ENCODE peak calls at places on chromosomes 2 and 18, in seven cellular contexts. P is hepatocyte, N is OCI-LY7, V is MM.1S, W is PC-3, A is GM23338, B is HCT116. C is an unnamed sample.
A peak's percentile ranks its signal among the peaks of the same experiment; 100 is the strongest.

GRCh38 chr2:8794923-8795825 is 42.2 kb downstream of the KIDINS220 start:
- DNase-seq in P (no peak), N (no peak), V (no peak), W (no peak), A (no peak), B (no peak), C (peak; percentile 88)

GRCh38 chr2:98875081-98875728 is 60.8 kb downstream of the CRACDL start:
- DNase-seq in P (no peak), N (no peak), V (no peak), W (no peak), A (no peak), B (no peak), C (no peak)

GRCh38 chr2:71675296-71675695 is 221.9 kb downstream of the DYSF start:
- DNase-seq in P (no peak), N (peak; percentile 18), V (no peak), W (no peak), A (no peak), B (no peak), C (no peak)

GRCh38 chr2:199933466-199933865 is 21.8 kb downstream of the TYW5 start:
- DNase-seq in P (no peak), N (no peak), V (no peak), W (no peak), A (no peak), B (no peak), C (no peak)

GRCh38 chr2:17646838-17647701 is 106.5 kb downstream of the SMC6 start:
- DNase-seq in P (no peak), N (no peak), V (no peak), W (no peak), A (no peak), B (no peak), C (no peak)

GRCh38 chr2:233240897-233241296 is 10.6 kb upstream of the ATG16L1 start:
- DNase-seq in P (no peak), N (peak; percentile 77), V (peak; percentile 59), W (peak; percentile 67), A (no peak), B (no peak), C (no peak)

GRCh38 chr18:75045249-75045648 is 163.7 kb downstream of the PTGR3 start:
- DNase-seq in P (no peak), N (no peak), V (no peak), W (no peak), A (no peak), B (no peak), C (no peak)

GRCh38 chr2:230765611-230766300 is 53.1 kb downstream of the CAB39 start:
- DNase-seq in P (no peak), N (no peak), V (no peak), W (no peak), A (peak; percentile 35), B (no peak), C (no peak)

GRCh38 chr2:214127178-214127970 is 283.5 kb upstream of the VWC2L start:
- DNase-seq in P (no peak), N (no peak), V (no peak), W (peak; percentile 55), A (peak; percentile 90), B (no peak), C (peak; percentile 84)

GRCh38 chr18:421236-422155 is 79.0 kb downstream of the COLEC12 start:
- DNase-seq in P (no peak), N (no peak), V (no peak), W (peak; percentile 30), A (no peak), B (no peak), C (peak; percentile 78)

GRCh38 chr2:72011356-72011661 is 136.4 kb downstream of the CYP26B1 start:
- DNase-seq in P (no peak), N (no peak), V (no peak), W (no peak), A (no peak), B (no peak), C (no peak)

GRCh38 chr2:226985227-226985946 is 149.5 kb downstream of the RHBDD1 start:
- DNase-seq in P (peak; percentile 81), N (peak; percentile 79), V (peak; percentile 73), W (peak; percentile 75), A (peak; percentile 83), B (peak; percentile 56), C (peak; percentile 89)

GRCh38 chr18:27789406-27789805 is 387.5 kb downstream of the CDH2 start:
- DNase-seq in P (no peak), N (no peak), V (no peak), W (peak; percentile 87), A (no peak), B (no peak), C (no peak)

GRCh38 chr2:38113999-38114708 is 38.2 kb upstream of the CYP1B1 start:
- DNase-seq in P (no peak), N (no peak), V (no peak), W (no peak), A (no peak), B (no peak), C (peak; percentile 39)

GRCh38 chr2:129619471-129619870 is 360.0 kb upstream of the RAB6C start:
- DNase-seq in P (no peak), N (no peak), V (no peak), W (no peak), A (peak; percentile 63), B (no peak), C (no peak)

GRCh38 chr2:61988462-61989366 is 83.2 kb downstream of the COMMD1 start:
- DNase-seq in P (no peak), N (no peak), V (no peak), W (no peak), A (no peak), B (no peak), C (peak; percentile 16)

GRCh38 chr2:174328309-174329156 is 6.2 kb upstream of the SP9 start:
- DNase-seq in P (peak; percentile 29), N (no peak), V (no peak), W (no peak), A (peak; percentile 74), B (no peak), C (peak; percentile 55)

GRCh38 chr2:37711831-37712230 is 40.4 kb upstream of the CDC42EP3 start:
- DNase-seq in P (no peak), N (no peak), V (no peak), W (peak; percentile 36), A (no peak), B (no peak), C (peak; percentile 77)

GRCh38 chr2:211070547-211070946 is 514.1 kb downstream of the CPS1 start:
- DNase-seq in P (no peak), N (no peak), V (no peak), W (no peak), A (no peak), B (no peak), C (no peak)

GRCh38 chr2:74253937-74254336 is 55.5 kb downstream of the MTHFD2 start:
- DNase-seq in P (no peak), N (no peak), V (no peak), W (peak; percentile 7), A (no peak), B (no peak), C (peak; percentile 27)

GRCh38 chr18:13688191-13689136 is 37.9 kb downstream of the FAM210A start:
- DNase-seq in P (no peak), N (no peak), V (no peak), W (no peak), A (no peak), B (no peak), C (no peak)

GRCh38 chr2:203579131-203579643 is 44.1 kb upstream of the RAPH1 start:
- DNase-seq in P (peak; percentile 83), N (no peak), V (peak; percentile 93), W (peak; percentile 97), A (peak; percentile 41), B (peak; percentile 93), C (peak; percentile 91)

GRCh38 chr2:144084114-144084661 is 435.7 kb downstream of the ZEB2 start:
- DNase-seq in P (no peak), N (no peak), V (no peak), W (peak; percentile 82), A (no peak), B (no peak), C (peak; percentile 85)

GRCh38 chr18:8242306-8242705 is 366.9 kb upstream of the RAB12 start:
- DNase-seq in P (no peak), N (no peak), V (no peak), W (no peak), A (no peak), B (no peak), C (peak; percentile 6)

GRCh38 chr2:45984896-45985488 is 312.2 kb upstream of the EPAS1 start:
- DNase-seq in P (no peak), N (no peak), V (no peak), W (no peak), A (no peak), B (no peak), C (no peak)

GRCh38 chr2:178513876-178514275 is 33.6 kb downstream of the PLEKHA3 start:
- DNase-seq in P (no peak), N (no peak), V (no peak), W (peak; percentile 62), A (no peak), B (no peak), C (peak; percentile 53)

GRCh38 chr18:51164327-51165290 is 32.9 kb downstream of the MEX3C start:
- DNase-seq in P (no peak), N (peak; percentile 22), V (peak; percentile 93), W (no peak), A (peak; percentile 49), B (no peak), C (peak; percentile 3)

DNA sequence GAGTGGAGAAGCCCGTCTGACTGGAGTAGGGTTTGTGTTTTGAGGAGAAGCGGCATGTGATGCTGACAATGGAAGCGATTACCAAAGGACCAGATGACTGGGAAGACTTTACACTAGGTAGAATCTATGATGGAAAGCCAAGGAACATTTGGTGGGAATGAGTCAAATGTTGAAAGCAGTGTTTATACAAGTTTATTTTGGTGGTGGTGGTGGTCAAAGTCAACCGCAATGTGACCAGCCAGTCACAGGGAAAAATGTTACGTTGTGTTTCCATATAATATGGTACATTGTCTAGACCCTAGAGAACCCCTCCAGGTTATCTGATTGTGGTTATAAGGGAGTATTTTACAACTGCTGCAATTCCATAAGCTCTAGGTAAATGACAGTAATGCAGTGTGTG is 216.8 kb downstream of the PID1 start:
- DNase-seq in P (no peak), N (no peak), V (no peak), W (no peak), A (no peak), B (no peak), C (no peak)
- H3K9me2 ChIP-seq in P (no peaks in the 10 kb centered on the region), N (no peaks in the 10 kb centered on the region), V (no peaks in the 10 kb centered on the region), W (no peaks in the 10 kb centered on the region), A (no peaks in the 10 kb centered on the region), B (no peaks in the 10 kb centered on the region), C (no peaks in the 10 kb centered on the region)

DNA sequence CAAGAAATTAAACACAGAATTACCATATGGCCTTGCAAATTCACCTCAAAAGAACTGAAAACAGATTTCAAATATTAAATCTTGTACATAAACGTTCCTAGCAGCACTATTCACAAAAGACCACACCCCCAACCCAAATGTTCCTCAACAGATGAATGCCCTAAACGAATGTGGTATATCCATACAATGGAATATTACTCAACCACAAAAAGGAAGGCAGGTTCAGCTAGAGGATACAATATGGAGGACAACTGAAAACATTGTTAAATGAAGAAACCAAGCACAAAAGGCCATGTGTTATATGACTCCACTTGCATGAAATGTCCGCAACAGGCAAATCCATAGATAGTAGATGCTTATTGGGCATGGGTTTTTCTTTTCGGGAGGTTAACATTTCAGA is 61.7 kb downstream of the PPP4R1 start:
- DNase-seq in P (no peak), N (no peak), V (no peak), W (no peak), A (no peak), B (no peak), C (no peak)
- H3K9me2 ChIP-seq in P (no peaks in the 10 kb centered on the region), N (no peaks in the 10 kb centered on the region), V (no peaks in the 10 kb centered on the region), W (no peaks in the 10 kb centered on the region), A (no peaks in the 10 kb centered on the region), B (no peaks in the 10 kb centered on the region), C (no peaks in the 10 kb centered on the region)

GRCh38 chr18:59109375-59109774 is 30.3 kb upstream of the SEC11C start:
- DNase-seq in P (no peak), N (no peak), V (no peak), W (no peak), A (no peak), B (no peak), C (peak; percentile 26)
- H3K9me2 ChIP-seq in P (no peaks in the 10 kb centered on the region), N (no peaks in the 10 kb centered on the region), V (no peaks in the 10 kb centered on the region), W (no peaks in the 10 kb centered on the region), A (peaks cover 4% of the 10 kb centered on the region), B (no peaks in the 10 kb centered on the region), C (no peaks in the 10 kb centered on the region)

GRCh38 chr2:204586444-204587165 is 41.3 kb downstream of the PARD3B start:
- DNase-seq in P (no peak), N (no peak), V (no peak), W (no peak), A (no peak), B (no peak), C (no peak)
- H3K9me2 ChIP-seq in P (no peaks in the 10 kb centered on the region), N (no peaks in the 10 kb centered on the region), V (no peaks in the 10 kb centered on the region), W (no peaks in the 10 kb centered on the region), A (peaks cover 4% of the 10 kb centered on the region), B (no peaks in the 10 kb centered on the region), C (no peaks in the 10 kb centered on the region)

C was measured in GM23248.